ENCODE peak calls at places on chromosomes 16 and 17, in five cellular contexts. M, X, I, G and F are unnamed samples.

GRCh38 chr16:10866196-10866976 is 10.6 kb upstream of the CIITA start:
- DNase-seq in M (no peak), X (no peak), I (no peak), G (peak; percentile 64), F (no peak)

GRCh38 chr16:1645914-1646525 is 32.1 kb upstream of the JPT2 start:
- DNase-seq in M (peak; percentile 86), X (peak; percentile 12), I (peak; percentile 38), G (no peak), F (no peak)

GRCh38 chr16:49889725-49890397 is 33.9 kb upstream of the ZNF423 start:
- DNase-seq in M (peak; percentile 3), X (no peak), I (no peak), G (no peak), F (no peak)

GRCh38 chr17:70905796-70906195 is 736.5 kb downstream of the KCNJ2 start:
- DNase-seq in M (peak; percentile 83), X (no peak), I (no peak), G (peak; percentile 22), F (no peak)

GRCh38 chr16:65125322-65125721 is 3.5 kb upstream of the CDH11 start:
- DNase-seq in M (no peak), X (no peak), I (no peak), G (no peak), F (no peak)

GRCh38 chr17:19531780-19532501 is 1.7 kb upstream of the SLC47A1 start:
- DNase-seq in M (no peak), X (no peak), I (no peak), G (no peak), F (no peak)

GRCh38 chr17:51764387-51764971 is 394.0 kb downstream of the CA10 start:
- DNase-seq in M (peak; percentile 78), X (peak; percentile 8), I (peak; percentile 43), G (no peak), F (peak; percentile 8)

GRCh38 chr17:31067699-31068184 is 27.0 kb upstream of the NF1 start:
- DNase-seq in M (peak; percentile 86), X (no peak), I (peak; percentile 87), G (no peak), F (no peak)

GRCh38 chr17:46012506-46013079 is 13.5 kb downstream of the STH start:
- DNase-seq in M (no peak), X (no peak), I (no peak), G (no peak), F (no peak)

GRCh38 chr17:29103341-29103740 is 60.4 kb downstream of the PIPOX start:
- DNase-seq in M (no peak), X (no peak), I (no peak), G (no peak), F (no peak)

GRCh38 chr16:27786881-27787625 is 237.1 kb downstream of the KATNIP start:
- DNase-seq in M (no peak), X (no peak), I (no peak), G (no peak), F (no peak)

GRCh38 chr16:50228364-50228868 is 37.9 kb upstream of the ADCY7 start:
- DNase-seq in M (no peak), X (no peak), I (no peak), G (no peak), F (no peak)

GRCh38 chr17:69500911-69501429 is 86.5 kb downstream of the MAP2K6 start:
- DNase-seq in M (no peak), X (no peak), I (no peak), G (no peak), F (no peak)

GRCh38 chr17:40191237-40192208 is 14.3 kb downstream of the RAPGEFL1 start:
- DNase-seq in M (peak; percentile 76), X (peak; percentile 54), I (peak; percentile 63), G (peak; percentile 76), F (peak; percentile 58)

GRCh38 chr17:4293572-4293971 is 29.8 kb upstream of the ANKFY1 start:
- DNase-seq in M (no peak), X (no peak), I (no peak), G (no peak), F (no peak)

GRCh38 chr16:48393843-48394703 is 8.9 kb upstream of the SIAH1 start:
- DNase-seq in M (peak; percentile 55), X (no peak), I (no peak), G (no peak), F (no peak)

GRCh38 chr17:9239821-9240658 is 218.7 kb downstream of the NTN1 start:
- DNase-seq in M (peak; percentile 66), X (peak; percentile 54), I (no peak), G (peak; percentile 82), F (no peak)

GRCh38 chr17:77479817-77480508 is 339.2 kb downstream of the SEC14L1 start:
- DNase-seq in M (no peak), X (no peak), I (peak; percentile 79), G (no peak), F (no peak)

GRCh38 chr16:76277099-76278030 is at the start of gene CNTNAP4:
- DNase-seq in M (peak; percentile 4), X (no peak), I (no peak), G (peak; percentile 20), F (no peak)

GRCh38 chr17:13346592-13346991 is 255.1 kb downstream of the HS3ST3A1 start:
- DNase-seq in M (no peak), X (no peak), I (no peak), G (no peak), F (no peak)

GRCh38 chr17:82647593-82648164 is 565 bp downstream of the WDR45B start:
- DNase-seq in M (peak; percentile 36), X (peak; percentile 36), I (peak; percentile 37), G (peak; percentile 50), F (no peak)

GRCh38 chr16:27756206-27756970 is 206.4 kb downstream of the KATNIP start:
- DNase-seq in M (no peak), X (no peak), I (no peak), G (no peak), F (no peak)

GRCh38 chr16:3020604-3021448 is 658 bp downstream of the TNFRSF12A start:
- DNase-seq in M (peak; percentile 93), X (peak; percentile 55), I (peak; percentile 96), G (peak; percentile 77), F (peak; percentile 47)

GRCh38 chr17:58337126-58337599 is 8.6 kb upstream of the TSPOAP1 start:
- DNase-seq in M (no peak), X (peak; percentile 59), I (no peak), G (no peak), F (no peak)

GRCh38 chr16:58551496-58551895 is 36.2 kb downstream of the SETD6 start:
- DNase-seq in M (no peak), X (no peak), I (no peak), G (peak; percentile 41), F (no peak)